ENCODE peak calls at places on chromosome 4, in five cellular contexts. G is AG09309; H is heart left ventricle; I is CD8-positive, alpha-beta T cell; S is right lobe of liver. J is an unnamed sample.

GRCh38 chr4:16890651-16891050 is 7.8 kb downstream of the LDB2 start:
- DNase-seq in H (no peak), G (no peak), I (no peak), S (no peak), J (no peak)

GRCh38 chr4:119300072-119300387 is 21.9 kb downstream of the FABP2 start:
- DNase-seq in S (peak), H (peak), G (no peak), I (no peak), J (peak)

GRCh38 chr4:17347445-17347844 is 164.4 kb downstream of the QDPR start:
- DNase-seq in I (no peak), G (no peak), H (no peak), S (peak), J (no peak)

GRCh38 chr4:68466751-68467150 is 19.5 kb downstream of the TMPRSS11E start:
- DNase-seq in I (no peak), G (no peak), H (no peak), S (no peak), J (no peak)

GRCh38 chr4:176270669-176271068 is 1.6 kb upstream of the ASB5 start:
- DNase-seq in S (no peak), H (no peak), G (peak), I (no peak), J (no peak)

GRCh38 chr4:56871357-56871993 is 36.2 kb upstream of the REST start:
- DNase-seq in I (no peak), S (no peak), G (no peak), H (no peak), J (no peak)

GRCh38 chr4:10741221-10741620 is 56.7 kb upstream of the CLNK start:
- DNase-seq in G (no peak), H (no peak), S (no peak), I (no peak), J (no peak)

GRCh38 chr4:174056959-174057358 is 226.5 kb downstream of the FBXO8 start:
- DNase-seq in S (no peak), G (no peak), I (no peak), H (no peak), J (no peak)

GRCh38 chr4:174828845-174829701 is at the start of gene GLRA3:
- DNase-seq in S (no peak), G (no peak), I (no peak), H (no peak), J (peak)

GRCh38 chr4:148415500-148415899 is 26.7 kb downstream of the NR3C2 start:
- DNase-seq in H (no peak), G (no peak), I (no peak), S (no peak), J (no peak)

GRCh38 chr4:154877110-154877760 is 96.2 kb downstream of the RBM46 start:
- DNase-seq in G (no peak), H (no peak), S (no peak), I (no peak), J (no peak)

GRCh38 chr4:87540176-87541058 is 11.2 kb upstream of the SPARCL1 start:
- DNase-seq in G (no peak), I (no peak), S (no peak), H (no peak), J (no peak)

GRCh38 chr4:123862812-123863211 is 466.2 kb downstream of the SPRY1 start:
- DNase-seq in S (no peak), H (no peak), I (no peak), G (no peak), J (no peak)

GRCh38 chr4:119046263-119046662 is 89.4 kb upstream of the MYOZ2 start:
- DNase-seq in H (peak), G (no peak), I (no peak), S (no peak), J (no peak)

GRCh38 chr4:77154761-77155499 is 2.1 kb upstream of the CCNG2 start:
- DNase-seq in S (no peak), G (no peak), H (no peak), I (no peak), J (no peak)

GRCh38 chr4:160523236-160523635 is 1420.4 kb downstream of the RAPGEF2 start:
- DNase-seq in I (no peak), H (no peak), G (no peak), S (no peak), J (no peak)

GRCh38 chr4:85932371-85933305 is 427.2 kb downstream of the MAPK10 start:
- DNase-seq in G (no peak), H (no peak), I (no peak), S (no peak), J (no peak)

GRCh38 chr4:183875251-183875825 is 29.8 kb upstream of the STOX2 start:
- DNase-seq in S (no peak), I (no peak), G (no peak), H (no peak), J (no peak)

GRCh38 chr4:57607616-57608150 is 497.5 kb upstream of the IGFBP7 start:
- DNase-seq in G (no peak), H (no peak), I (no peak), S (no peak), J (peak)

GRCh38 chr4:30116401-30116800 is 603.8 kb upstream of the PCDH7 start:
- DNase-seq in H (no peak), S (no peak), G (no peak), I (no peak), J (no peak)

GRCh38 chr4:141788169-141788915 is 152.0 kb downstream of the IL15 start:
- DNase-seq in I (no peak), S (no peak), H (no peak), G (no peak), J (no peak)

GRCh38 chr4:99207911-99208718 is 10.9 kb downstream of the ADH6 start:
- DNase-seq in I (no peak), S (no peak), G (no peak), H (no peak), J (no peak)

GRCh38 chr4:112321768-112322684 is 24.9 kb downstream of the ALPK1 start:
- DNase-seq in I (peak), S (peak), H (peak), G (no peak), J (peak)

GRCh38 chr4:27594917-27595316 is 734.3 kb downstream of the STIM2 start:
- DNase-seq in H (no peak), S (no peak), G (no peak), I (no peak), J (no peak)

GRCh38 chr4:27595956-27596355 is 735.3 kb downstream of the STIM2 start:
- DNase-seq in S (no peak), G (no peak), I (no peak), H (no peak), J (no peak)
- TF ChIP-seq CTCF in S (no peak), G (no peak), I (no peak), H (no peak), J (no peak)

GRCh38 chr4:140568507-140569306 is at the start of gene UCP1:
- DNase-seq in G (no peak), S (no peak), I (no peak), H (peak), J (peak)
- TF ChIP-seq CTCF in G (no peak), S (no peak), I (no peak), H (no peak), J (no peak)

GRCh38 chr4:71862315-71862714 is 78.4 kb upstream of the GC start:
- DNase-seq in G (no peak), S (no peak), I (no peak), H (no peak), J (no peak)

GRCh38 chr4:71863457-71863856 is 79.6 kb upstream of the GC start:
- DNase-seq in G (no peak), I (no peak), H (no peak), S (no peak), J (no peak)

GRCh38 chr4:71867598-71867997 is 83.7 kb upstream of the GC start:
- DNase-seq in H (no peak), G (no peak), I (no peak), S (no peak), J (no peak)

GRCh38 chr4:71866212-71866885 is 82.5 kb upstream of the GC start:
- DNase-seq in S (no peak), G (no peak), H (no peak), I (no peak), J (no peak)

DNA sequence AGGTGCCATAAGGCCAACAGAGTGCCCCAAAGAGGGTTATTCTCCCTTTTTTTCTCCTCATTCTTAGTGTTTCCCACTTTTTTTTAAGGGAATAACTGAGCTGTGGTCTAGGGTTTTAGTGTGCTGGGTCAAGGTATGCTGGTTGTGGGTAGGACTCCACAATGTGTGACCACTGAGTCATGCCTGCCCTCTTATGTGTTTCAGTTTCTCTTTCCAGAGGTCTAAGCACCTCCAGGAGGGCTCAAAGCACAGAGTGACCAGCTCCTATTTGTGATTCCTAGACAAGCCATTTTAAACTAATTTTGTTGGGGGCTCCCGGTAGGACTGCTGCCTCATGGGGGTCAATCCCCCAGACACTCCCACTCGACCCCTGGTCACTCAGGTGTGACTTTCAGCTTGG is 80.5 kb upstream of the GC start:
- DNase-seq in I (no peak), S (no peak), G (no peak), H (no peak), J (no peak)
- TF ChIP-seq CTCF in I (no peak), S (no peak), G (no peak), H (no peak), J (no peak)

GRCh38 chr4:188246488-188246887 is 107.2 kb downstream of the TRIML1 start:
- DNase-seq in S (no peak), I (no peak), G (no peak), H (no peak), J (no peak)
- TF ChIP-seq CTCF in S (no peak), I (no peak), G (peak), H (no peak), J (no peak)

GRCh38 chr4:128871948-128872347 is 62.4 kb downstream of the JADE1 start:
- DNase-seq in H (no peak), S (no peak), I (no peak), G (no peak), J (no peak)
- TF ChIP-seq CTCF in H (no peak), S (no peak), I (no peak), G (no peak), J (no peak)